ENCODE peak calls at places on chromosomes 13 and 19, in five cellular contexts. T is HCT116, A is GM12878, Y is K562, C is H1. O is an unnamed sample.

GRCh38 chr13:19052180-19052579 is 129.4 kb downstream of the TUBA3C start:
- DNase-seq in Y (no peak), A (no peak), C (no peak), T (no peak), O (no peak)

GRCh38 chr19:10876459-10877240 is 5.3 kb downstream of the CARM1 start:
- DNase-seq in Y (no peak), T (no peak), C (no peak), A (peak), O (no peak)

GRCh38 chr13:46893820-46894533 is 2.9 kb downstream of the HTR2A start:
- DNase-seq in A (peak), Y (peak), C (peak), T (peak), O (no peak)

GRCh38 chr19:13036366-13036976 is 41.2 kb downstream of the NFIX start:
- DNase-seq in C (no peak), Y (peak), T (peak), A (no peak), O (no peak)

GRCh38 chr19:48271531-48272151 is 1.8 kb downstream of the ZNF114 start:
- DNase-seq in T (no peak), Y (no peak), C (peak), A (no peak), O (peak)

GRCh38 chr19:48122421-48122820 is 11.8 kb upstream of the PLA2G4C start:
- DNase-seq in T (no peak), C (no peak), Y (no peak), A (no peak), O (no peak)

GRCh38 chr13:23384111-23384510 is 49.4 kb downstream of the SACS start:
- DNase-seq in Y (no peak), A (peak), C (no peak), T (no peak), O (no peak)

GRCh38 chr19:51246153-51246552 is 4.7 kb upstream of the SIGLECL1 start:
- DNase-seq in T (no peak), A (no peak), Y (peak), C (no peak), O (peak)

GRCh38 chr13:107450426-107450825 is 764.9 kb downstream of the LIG4 start:
- DNase-seq in A (no peak), T (no peak), Y (no peak), C (no peak), O (no peak)

GRCh38 chr13:50132937-50133276 is 117.7 kb downstream of the KCNRG start:
- DNase-seq in T (no peak), Y (no peak), C (no peak), A (no peak), O (no peak)

GRCh38 chr13:50129923-50130685 is 114.9 kb downstream of the KCNRG start:
- DNase-seq in T (no peak), Y (no peak), C (peak), A (no peak), O (no peak)

GRCh38 chr13:50130686-50131051 is 115.4 kb downstream of the KCNRG start:
- DNase-seq in T (no peak), Y (no peak), A (no peak), C (peak), O (no peak)

GRCh38 chr13:50133277-50133953 is 118.2 kb downstream of the KCNRG start:
- DNase-seq in A (no peak), C (peak), Y (no peak), T (no peak), O (no peak)

GRCh38 chr13:50131998-50132936 is 117.0 kb downstream of the KCNRG start:
- DNase-seq in Y (no peak), A (no peak), C (no peak), T (no peak), O (no peak)
- TF ChIP-seq EZH2 in Y (no peak), A (no peak), C (peak), T (no peak), O (no peak)

GRCh38 chr19:3057275-3057714 is 5.0 kb downstream of the TLE5 start:
- DNase-seq in Y (no peak), A (no peak), T (no peak), C (peak), O (no peak)
- TF ChIP-seq ZNF274 in Y (no peak), A (no peak), T (no peak), C (no peak), O (no peak)

GRCh38 chr19:8641221-8641907 is 10.9 kb downstream of the NFILZ start:
- DNase-seq in A (no peak), C (no peak), Y (no peak), T (no peak), O (no peak)

GRCh38 chr19:8635422-8635821 is 5.0 kb downstream of the NFILZ start:
- DNase-seq in A (no peak), T (no peak), Y (no peak), C (no peak), O (no peak)

GRCh38 chr19:8640402-8641004 is 10.1 kb downstream of the NFILZ start:
- DNase-seq in A (no peak), C (no peak), T (no peak), Y (no peak), O (peak)

GRCh38 chr19:8639821-8640401 is 9.5 kb downstream of the NFILZ start:
- DNase-seq in A (no peak), T (no peak), C (no peak), Y (no peak), O (no peak)

DNA sequence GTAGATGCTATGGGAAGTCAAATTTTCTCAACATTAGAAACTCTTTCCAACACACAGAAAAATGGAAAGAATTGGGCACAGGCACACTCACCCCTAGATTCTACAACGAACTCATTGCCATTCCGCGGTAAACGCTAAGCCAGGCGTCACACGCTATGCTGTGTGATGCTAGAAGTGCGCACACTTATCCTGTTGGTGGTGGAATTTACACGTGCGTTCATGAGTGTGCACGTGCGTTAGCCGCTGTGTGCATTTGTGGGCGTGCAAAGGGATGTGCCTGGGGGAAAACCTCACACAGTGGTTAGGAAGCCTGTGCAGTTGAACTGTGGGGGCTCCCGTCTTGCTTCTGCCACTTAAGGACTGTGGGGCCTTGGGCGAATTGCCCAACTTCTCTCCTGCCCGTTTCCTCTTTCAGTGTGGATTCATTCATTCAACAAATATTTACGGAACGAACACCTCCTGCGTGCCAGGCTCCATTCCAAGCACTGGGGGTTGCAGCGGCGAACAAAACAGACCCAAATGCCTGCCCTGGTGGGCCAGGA is 7.7 kb downstream of the NFILZ start:
- DNase-seq in T (no peak), Y (no peak), A (no peak), C (no peak), O (peak)
- TF ChIP-seq ATF3 in T (no peak), Y (no peak), A (no peak), C (no peak), O (no peak)

DNA sequence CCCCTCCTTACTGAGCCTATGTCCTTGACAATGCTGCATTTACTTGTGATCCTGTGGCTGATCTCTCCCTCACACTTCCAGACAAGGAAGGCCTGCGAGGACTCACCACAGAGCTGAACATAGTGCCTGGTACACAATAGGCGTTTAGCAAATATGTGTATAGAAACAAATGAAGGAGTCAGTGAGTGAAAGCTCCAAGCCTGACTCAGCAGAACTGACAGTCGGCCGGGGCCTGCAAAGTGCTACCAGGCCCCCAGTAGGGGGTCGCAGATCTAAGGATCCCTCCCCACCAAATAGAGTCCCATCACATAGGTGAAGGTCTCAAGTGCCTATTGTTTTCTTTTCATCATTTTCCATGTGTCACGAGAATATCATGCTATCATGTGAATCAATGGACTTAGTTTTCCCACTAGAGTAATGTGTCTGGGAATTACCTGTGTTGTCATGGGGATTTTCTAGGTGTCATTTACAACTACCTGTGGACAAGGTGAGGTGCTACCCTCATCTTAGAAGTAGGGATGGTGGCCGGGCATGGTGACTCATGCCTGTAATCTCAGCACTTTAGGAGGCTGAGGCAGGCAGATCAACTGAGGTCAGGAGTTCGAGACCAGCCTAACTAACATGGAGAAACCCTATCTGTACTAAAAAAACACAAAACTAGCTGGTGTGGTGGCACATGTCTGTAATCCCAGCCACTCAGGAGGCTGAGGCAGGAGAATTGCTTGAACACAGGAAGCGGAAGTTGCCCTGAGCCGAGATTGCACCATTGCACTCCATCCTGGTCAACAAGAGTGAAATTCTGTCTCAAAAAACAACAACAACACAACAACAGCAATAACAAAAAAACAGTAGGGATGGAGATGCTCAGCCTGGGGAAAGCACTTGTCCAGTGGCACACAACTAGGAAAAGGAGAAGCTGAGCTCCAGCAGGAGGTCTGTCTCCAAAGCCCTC is 50.3 kb upstream of the CYP2A7 start:
- DNase-seq in C (no peak), Y (peak), A (no peak), T (no peak), O (no peak)
- TF ChIP-seq EZH2 in C (no peak), Y (no peak), A (no peak), T (no peak), O (no peak)